ENCODE peak calls at places on chromosomes 11 and 22, in eight cellular contexts. One of them, this sample, is unnamed.

GRCh38 chr22:46984751-46985506 is 222.5 kb downstream of the TBC1D22A start:
- DNase-seq in occipital lobe: no peak
- DNase-seq in NCI-H1105: no peak
- DNase-seq in ELR: peak; percentile 88
- DNase-seq in NAMALWA: no peak
- DNase-seq in fibroblast of the conjunctiva: no peak
- DNase-seq in naive thymus-derived CD8-positive, alpha-beta T cell: no peak
- DNase-seq in lung: no peak
- DNase-seq in this sample: no peak

GRCh38 chr11:64120951-64121569 is 44.9 kb downstream of the MACROD1 start:
- DNase-seq in occipital lobe: no peak
- DNase-seq in NCI-H1105: peak; percentile 89
- DNase-seq in ELR: peak; percentile 62
- DNase-seq in NAMALWA: no peak
- DNase-seq in fibroblast of the conjunctiva: no peak
- DNase-seq in naive thymus-derived CD8-positive, alpha-beta T cell: no peak
- DNase-seq in lung: no peak
- DNase-seq in this sample: no peak

GRCh38 chr11:48109046-48109666 is 107.5 kb upstream of the OR4B1 start:
- DNase-seq in occipital lobe: no peak
- DNase-seq in NCI-H1105: peak; percentile 43
- DNase-seq in ELR: peak; percentile 75
- DNase-seq in NAMALWA: peak; percentile 79
- DNase-seq in fibroblast of the conjunctiva: peak; percentile 47
- DNase-seq in naive thymus-derived CD8-positive, alpha-beta T cell: no peak
- DNase-seq in lung: no peak
- DNase-seq in this sample: no peak

GRCh38 chr11:1667906-1668305 is 29.1 kb upstream of the KRTAP5-6 start:
- DNase-seq in occipital lobe: no peak
- DNase-seq in NCI-H1105: no peak
- DNase-seq in ELR: no peak
- DNase-seq in NAMALWA: no peak
- DNase-seq in fibroblast of the conjunctiva: no peak
- DNase-seq in naive thymus-derived CD8-positive, alpha-beta T cell: no peak
- DNase-seq in lung: no peak
- DNase-seq in this sample: no peak

GRCh38 chr11:79088967-79089366 is 351.9 kb downstream of the TENM4 start:
- DNase-seq in occipital lobe: no peak
- DNase-seq in NCI-H1105: no peak
- DNase-seq in ELR: no peak
- DNase-seq in NAMALWA: no peak
- DNase-seq in fibroblast of the conjunctiva: no peak
- DNase-seq in naive thymus-derived CD8-positive, alpha-beta T cell: no peak
- DNase-seq in lung: no peak
- DNase-seq in this sample: no peak

GRCh38 chr11:61787928-61788491 is 4.4 kb downstream of the TMEM258 start:
- DNase-seq in occipital lobe: no peak
- DNase-seq in NCI-H1105: no peak
- DNase-seq in ELR: peak; percentile 67
- DNase-seq in NAMALWA: peak; percentile 53
- DNase-seq in fibroblast of the conjunctiva: peak; percentile 18
- DNase-seq in naive thymus-derived CD8-positive, alpha-beta T cell: no peak
- DNase-seq in lung: no peak
- DNase-seq in this sample: peak; percentile 7

GRCh38 chr11:63761173-63761572 is 7.4 kb downstream of the ZFTA start:
- DNase-seq in occipital lobe: no peak
- DNase-seq in NCI-H1105: no peak
- DNase-seq in ELR: no peak
- DNase-seq in NAMALWA: no peak
- DNase-seq in fibroblast of the conjunctiva: no peak
- DNase-seq in naive thymus-derived CD8-positive, alpha-beta T cell: no peak
- DNase-seq in lung: no peak
- DNase-seq in this sample: no peak

GRCh38 chr11:100329352-100329751 is 357.7 kb upstream of the ARHGAP42 start:
- DNase-seq in occipital lobe: no peak
- DNase-seq in NCI-H1105: no peak
- DNase-seq in ELR: no peak
- DNase-seq in NAMALWA: no peak
- DNase-seq in fibroblast of the conjunctiva: no peak
- DNase-seq in naive thymus-derived CD8-positive, alpha-beta T cell: no peak
- DNase-seq in lung: no peak
- DNase-seq in this sample: no peak

GRCh38 chr11:75323609-75324008 is 27.9 kb downstream of the ARRB1 start:
- DNase-seq in occipital lobe: no peak
- DNase-seq in NCI-H1105: no peak
- DNase-seq in ELR: no peak
- DNase-seq in NAMALWA: no peak
- DNase-seq in fibroblast of the conjunctiva: no peak
- DNase-seq in naive thymus-derived CD8-positive, alpha-beta T cell: no peak
- DNase-seq in lung: no peak
- DNase-seq in this sample: no peak

GRCh38 chr11:33325456-33325855 is 68.3 kb downstream of the HIPK3 start:
- DNase-seq in occipital lobe: no peak
- DNase-seq in NCI-H1105: no peak
- DNase-seq in ELR: no peak
- DNase-seq in NAMALWA: no peak
- DNase-seq in fibroblast of the conjunctiva: no peak
- DNase-seq in naive thymus-derived CD8-positive, alpha-beta T cell: no peak
- DNase-seq in lung: no peak
- DNase-seq in this sample: no peak

GRCh38 chr11:118406599-118407166 is 5.3 kb downstream of the ATP5MG start:
- DNase-seq in occipital lobe: no peak
- DNase-seq in NCI-H1105: peak; percentile 71
- DNase-seq in ELR: no peak
- DNase-seq in NAMALWA: no peak
- DNase-seq in fibroblast of the conjunctiva: peak; percentile 12
- DNase-seq in naive thymus-derived CD8-positive, alpha-beta T cell: no peak
- DNase-seq in lung: no peak
- DNase-seq in this sample: no peak

GRCh38 chr22:43014062-43014875 is 680 bp downstream of the PACSIN2 start:
- DNase-seq in occipital lobe: no peak
- DNase-seq in NCI-H1105: peak; percentile 11
- DNase-seq in ELR: peak; percentile 67
- DNase-seq in NAMALWA: peak; percentile 50
- DNase-seq in fibroblast of the conjunctiva: no peak
- DNase-seq in naive thymus-derived CD8-positive, alpha-beta T cell: peak; percentile 42
- DNase-seq in lung: peak; percentile 49
- DNase-seq in this sample: no peak

GRCh38 chr11:110522456-110522855 is 92.7 kb downstream of the FDX1 start:
- DNase-seq in occipital lobe: no peak
- DNase-seq in NCI-H1105: no peak
- DNase-seq in ELR: peak; percentile 7
- DNase-seq in NAMALWA: peak; percentile 9
- DNase-seq in fibroblast of the conjunctiva: no peak
- DNase-seq in naive thymus-derived CD8-positive, alpha-beta T cell: no peak
- DNase-seq in lung: no peak
- DNase-seq in this sample: no peak

GRCh38 chr11:124839972-124840621 is 25.1 kb upstream of the ROBO3 start:
- DNase-seq in occipital lobe: no peak
- DNase-seq in NCI-H1105: no peak
- DNase-seq in ELR: no peak
- DNase-seq in NAMALWA: no peak
- DNase-seq in fibroblast of the conjunctiva: no peak
- DNase-seq in naive thymus-derived CD8-positive, alpha-beta T cell: no peak
- DNase-seq in lung: no peak
- DNase-seq in this sample: no peak

GRCh38 chr11:33461726-33462125 is 204.5 kb downstream of the HIPK3 start:
- DNase-seq in occipital lobe: no peak
- DNase-seq in NCI-H1105: no peak
- DNase-seq in ELR: peak; percentile 53
- DNase-seq in NAMALWA: no peak
- DNase-seq in fibroblast of the conjunctiva: no peak
- DNase-seq in naive thymus-derived CD8-positive, alpha-beta T cell: no peak
- DNase-seq in lung: no peak
- DNase-seq in this sample: no peak

GRCh38 chr11:14380947-14381555 is 22.1 kb upstream of the RRAS2 start:
- DNase-seq in occipital lobe: peak; percentile 74
- DNase-seq in NCI-H1105: peak; percentile 53
- DNase-seq in ELR: peak; percentile 67
- DNase-seq in NAMALWA: peak; percentile 56
- DNase-seq in fibroblast of the conjunctiva: peak; percentile 29
- DNase-seq in naive thymus-derived CD8-positive, alpha-beta T cell: peak; percentile 53
- DNase-seq in lung: peak; percentile 70
- DNase-seq in this sample: no peak

GRCh38 chr11:32334822-32335221 is 100.5 kb downstream of the WT1 start:
- DNase-seq in occipital lobe: no peak
- DNase-seq in NCI-H1105: no peak
- DNase-seq in ELR: no peak
- DNase-seq in NAMALWA: peak; percentile 35
- DNase-seq in fibroblast of the conjunctiva: no peak
- DNase-seq in naive thymus-derived CD8-positive, alpha-beta T cell: no peak
- DNase-seq in lung: no peak
- DNase-seq in this sample: no peak

GRCh38 chr22:46413725-46414379 is 78.3 kb downstream of the TRMU start:
- DNase-seq in occipital lobe: no peak
- DNase-seq in NCI-H1105: no peak
- DNase-seq in ELR: no peak
- DNase-seq in NAMALWA: no peak
- DNase-seq in fibroblast of the conjunctiva: no peak
- DNase-seq in naive thymus-derived CD8-positive, alpha-beta T cell: no peak
- DNase-seq in lung: no peak
- DNase-seq in this sample: no peak

GRCh38 chr22:44623771-44624510 is 78.1 kb upstream of the PRR5 start:
- DNase-seq in occipital lobe: no peak
- DNase-seq in NCI-H1105: no peak
- DNase-seq in ELR: peak; percentile 34
- DNase-seq in NAMALWA: no peak
- DNase-seq in fibroblast of the conjunctiva: no peak
- DNase-seq in naive thymus-derived CD8-positive, alpha-beta T cell: no peak
- DNase-seq in lung: no peak
- DNase-seq in this sample: no peak

GRCh38 chr11:127000291-127000968 is at the start of gene KIRREL3:
- DNase-seq in occipital lobe: peak; percentile 64
- DNase-seq in NCI-H1105: peak; percentile 47
- DNase-seq in ELR: peak; percentile 70
- DNase-seq in NAMALWA: no peak
- DNase-seq in fibroblast of the conjunctiva: no peak
- DNase-seq in naive thymus-derived CD8-positive, alpha-beta T cell: no peak
- DNase-seq in lung: no peak
- DNase-seq in this sample: no peak

GRCh38 chr22:30435674-30436126 is 10.1 kb downstream of the MTFP1 start:
- DNase-seq in occipital lobe: no peak
- DNase-seq in NCI-H1105: no peak
- DNase-seq in ELR: no peak
- DNase-seq in NAMALWA: peak; percentile 82
- DNase-seq in fibroblast of the conjunctiva: no peak
- DNase-seq in naive thymus-derived CD8-positive, alpha-beta T cell: peak; percentile 93
- DNase-seq in lung: no peak
- DNase-seq in this sample: no peak

GRCh38 chr11:41392591-41392990 is 66.9 kb downstream of the LRRC4C start:
- DNase-seq in occipital lobe: no peak
- DNase-seq in NCI-H1105: no peak
- DNase-seq in ELR: no peak
- DNase-seq in NAMALWA: no peak
- DNase-seq in fibroblast of the conjunctiva: no peak
- DNase-seq in naive thymus-derived CD8-positive, alpha-beta T cell: no peak
- DNase-seq in lung: no peak
- DNase-seq in this sample: no peak

GRCh38 chr11:70650075-70650909 is 252.0 kb downstream of the CTTN start:
- DNase-seq in occipital lobe: no peak
- DNase-seq in NCI-H1105: no peak
- DNase-seq in ELR: peak; percentile 51
- DNase-seq in NAMALWA: peak; percentile 58
- DNase-seq in fibroblast of the conjunctiva: peak; percentile 13
- DNase-seq in naive thymus-derived CD8-positive, alpha-beta T cell: peak; percentile 24
- DNase-seq in lung: peak; percentile 45
- DNase-seq in this sample: peak; percentile 17

GRCh38 chr22:47933226-47933625 is 1170.8 kb downstream of the TBC1D22A start:
- DNase-seq in occipital lobe: no peak
- DNase-seq in NCI-H1105: no peak
- DNase-seq in ELR: no peak
- DNase-seq in NAMALWA: no peak
- DNase-seq in fibroblast of the conjunctiva: no peak
- DNase-seq in naive thymus-derived CD8-positive, alpha-beta T cell: no peak
- DNase-seq in lung: peak; percentile 9
- DNase-seq in this sample: no peak

GRCh38 chr11:15935370-15935769 is 421.0 kb downstream of the SOX6 start:
- DNase-seq in occipital lobe: no peak
- DNase-seq in NCI-H1105: no peak
- DNase-seq in ELR: no peak
- DNase-seq in NAMALWA: no peak
- DNase-seq in fibroblast of the conjunctiva: no peak
- DNase-seq in naive thymus-derived CD8-positive, alpha-beta T cell: no peak
- DNase-seq in lung: no peak
- DNase-seq in this sample: no peak

GRCh38 chr22:48088926-48089536 is 1326.6 kb downstream of the TBC1D22A start:
- DNase-seq in occipital lobe: no peak
- DNase-seq in NCI-H1105: no peak
- DNase-seq in ELR: no peak
- DNase-seq in NAMALWA: no peak
- DNase-seq in fibroblast of the conjunctiva: no peak
- DNase-seq in naive thymus-derived CD8-positive, alpha-beta T cell: no peak
- DNase-seq in lung: no peak
- DNase-seq in this sample: no peak

GRCh38 chr11:61273151-61274078 is 21.7 kb downstream of the VWCE start:
- DNase-seq in occipital lobe: no peak
- DNase-seq in NCI-H1105: peak; percentile 32
- DNase-seq in ELR: no peak
- DNase-seq in NAMALWA: no peak
- DNase-seq in fibroblast of the conjunctiva: no peak
- DNase-seq in naive thymus-derived CD8-positive, alpha-beta T cell: no peak
- DNase-seq in lung: peak; percentile 79
- DNase-seq in this sample: no peak

GRCh38 chr11:14249121-14249963 is 109.6 kb downstream of the RRAS2 start:
- DNase-seq in occipital lobe: peak; percentile 62
- DNase-seq in NCI-H1105: peak; percentile 75
- DNase-seq in ELR: peak; percentile 68
- DNase-seq in NAMALWA: peak; percentile 76
- DNase-seq in fibroblast of the conjunctiva: peak; percentile 50
- DNase-seq in naive thymus-derived CD8-positive, alpha-beta T cell: peak; percentile 69
- DNase-seq in lung: peak; percentile 68
- DNase-seq in this sample: peak; percentile 14

GRCh38 chr11:57979532-57980079 is 44.1 kb upstream of the OR9Q1 start:
- DNase-seq in occipital lobe: no peak
- DNase-seq in NCI-H1105: no peak
- DNase-seq in ELR: no peak
- DNase-seq in NAMALWA: no peak
- DNase-seq in fibroblast of the conjunctiva: no peak
- DNase-seq in naive thymus-derived CD8-positive, alpha-beta T cell: no peak
- DNase-seq in lung: no peak
- DNase-seq in this sample: no peak

GRCh38 chr11:70402685-70403084 is 4.4 kb downstream of the CTTN start:
- DNase-seq in occipital lobe: no peak
- DNase-seq in NCI-H1105: no peak
- DNase-seq in ELR: no peak
- DNase-seq in NAMALWA: no peak
- DNase-seq in fibroblast of the conjunctiva: no peak
- DNase-seq in naive thymus-derived CD8-positive, alpha-beta T cell: no peak
- DNase-seq in lung: no peak
- DNase-seq in this sample: no peak

GRCh38 chr22:25488244-25489020 is 76.0 kb upstream of the GRK3 start:
- DNase-seq in occipital lobe: no peak
- DNase-seq in NCI-H1105: peak; percentile 10
- DNase-seq in ELR: peak; percentile 50
- DNase-seq in NAMALWA: no peak
- DNase-seq in fibroblast of the conjunctiva: peak; percentile 4
- DNase-seq in naive thymus-derived CD8-positive, alpha-beta T cell: no peak
- DNase-seq in lung: peak; percentile 62
- DNase-seq in this sample: no peak

This sample was measured in HFF-Myc.